ENCODE peak calls at places on chromosome X, in four cellular contexts. C, X, P and O are unnamed samples.

GRCh38 chrX:3129256-3129655 is 88.0 kb downstream of the ARSF start:
- DNase-seq in P (no peak), X (no peak), C (no peak), O (no peak)

GRCh38 chrX:129632443-129632842 is 22.3 kb downstream of the APLN start:
- DNase-seq in C (no peak), P (no peak), X (no peak), O (peak; percentile 15)

GRCh38 chrX:2463973-2464676 is 36.7 kb downstream of the DHRSX start:
- DNase-seq in P (no peak), X (no peak), C (no peak), O (no peak)

GRCh38 chrX:34546366-34546765 is 110.7 kb downstream of the TMEM47 start:
- DNase-seq in P (no peak), C (no peak), X (no peak), O (peak; percentile 7)

GRCh38 chrX:72461766-72462165 is 110.9 kb downstream of the HDAC8 start:
- DNase-seq in X (no peak), C (no peak), P (no peak), O (peak; percentile 2)

GRCh38 chrX:75276666-75277065 is 2.8 kb downstream of the UPRT start:
- DNase-seq in C (no peak), X (no peak), P (no peak), O (no peak)

GRCh38 chrX:1224954-1225353 is 12.5 kb upstream of the CRLF2 start:
- DNase-seq in C (no peak), P (no peak), X (no peak), O (no peak)

GRCh38 chrX:105273326-105273725 is 52.8 kb upstream of the TEX13A start:
- DNase-seq in C (no peak), P (no peak), X (no peak), O (no peak)

GRCh38 chrX:23333842-23334535 is 660 bp upstream of the PTCHD1 start:
- DNase-seq in P (no peak), C (peak; percentile 56), X (peak; percentile 60), O (no peak)